ENCODE peak calls at places on chromosomes 1 and 21, in nine cellular contexts. B is EL, M is mucosa of gallbladder, E is stromal cell of bone marrow, X is GM12864, N is right atrium auricular region, J is activated T-cell treated with anti-CD3 and anti-CD28 coated beads for 1 hour, I is HuH-7, K is NCI-H748 treated with DMSO at 0.1 percent for 48 hours. F is an unnamed sample.

GRCh38 chr1:4778056-4778455 is 123.6 kb downstream of the AJAP1 start:
- DNase-seq in B (no peak), M (peak), E (no peak), X (no peak), N (no peak), J (no peak), I (no peak), K (peak), F (no peak)

GRCh38 chr1:206700445-206701036 is 15.8 kb downstream of the MAPKAPK2 start:
- DNase-seq in B (no peak), M (no peak), E (no peak), X (no peak), N (no peak), J (no peak), I (no peak), K (peak), F (no peak)

GRCh38 chr1:201277441-201277840 is 5.9 kb upstream of the PKP1 start:
- DNase-seq in B (no peak), M (no peak), E (no peak), X (no peak), N (no peak), J (no peak), I (no peak), K (no peak), F (no peak)

GRCh38 chr21:25911730-25912401 is 177.1 kb downstream of the GABPA start:
- DNase-seq in B (no peak), M (peak), E (no peak), X (no peak), N (no peak), J (no peak), I (no peak), K (no peak), F (no peak)

GRCh38 chr1:32040711-32041110 is 27.0 kb downstream of the KHDRBS1 start:
- DNase-seq in B (no peak), M (no peak), E (no peak), X (no peak), N (no peak), J (no peak), I (no peak), K (no peak), F (no peak)

GRCh38 chr1:2865571-2866414 is 64.3 kb upstream of the TTC34 start:
- DNase-seq in B (no peak), M (no peak), E (no peak), X (no peak), N (no peak), J (no peak), I (no peak), K (peak), F (no peak)

GRCh38 chr1:36406440-36406839 is 8.7 kb upstream of the LSM10 start:
- DNase-seq in B (no peak), M (no peak), E (no peak), X (no peak), N (no peak), J (no peak), I (no peak), K (no peak), F (no peak)

GRCh38 chr21:32083175-32083574 is 195.7 kb downstream of the MIS18A start:
- DNase-seq in B (no peak), M (no peak), E (no peak), X (no peak), N (no peak), J (no peak), I (no peak), K (no peak), F (no peak)

GRCh38 chr1:162042361-162042760 is 18.7 kb upstream of the OLFML2B start:
- DNase-seq in B (no peak), M (no peak), E (no peak), X (no peak), N (no peak), J (no peak), I (no peak), K (no peak), F (no peak)

GRCh38 chr1:226100436-226101347 is 38.2 kb downstream of the H3-3A start:
- DNase-seq in B (peak), M (no peak), E (no peak), X (no peak), N (no peak), J (peak), I (no peak), K (no peak), F (no peak)

GRCh38 chr1:244302889-244303609 is 148.7 kb downstream of the ADSS2 start:
- DNase-seq in B (peak), M (peak), E (no peak), X (no peak), N (no peak), J (no peak), I (no peak), K (no peak), F (peak)

GRCh38 chr1:36517415-36517814 is 34.7 kb upstream of the CSF3R start:
- DNase-seq in B (no peak), M (no peak), E (no peak), X (no peak), N (no peak), J (no peak), I (no peak), K (no peak), F (no peak)

GRCh38 chr1:59574085-59574484 is 240.7 kb upstream of the HOOK1 start:
- DNase-seq in B (peak), M (no peak), E (peak), X (no peak), N (no peak), J (no peak), I (no peak), K (no peak), F (no peak)

GRCh38 chr1:29711582-29712274 is 475.4 kb downstream of the PTPRU start:
- DNase-seq in B (peak), M (no peak), E (peak), X (no peak), N (no peak), J (no peak), I (no peak), K (no peak), F (no peak)

GRCh38 chr1:203931953-203932352 is 70.6 kb downstream of the SNRPE start:
- DNase-seq in B (no peak), M (no peak), E (no peak), X (no peak), N (no peak), J (no peak), I (no peak), K (no peak), F (no peak)